ENCODE peak calls at places on chromosomes 13 and 19, in five cellular contexts. Z is K562, X is HepG2, W is A549, S is GM12878. K is an unnamed sample.

GRCh38 chr19:16581971-16582343 is 9.7 kb upstream of the SLC35E1 start:
- DNase-seq in W (no peak), Z (no peak), X (no peak), S (no peak), K (no peak)

GRCh38 chr13:86051134-86052103 is 252.2 kb upstream of the SLITRK6 start:
- DNase-seq in S (no peak), X (no peak), Z (no peak), W (no peak), K (no peak)

GRCh38 chr19:15251749-15252397 is 19.6 kb upstream of the EPHX3 start:
- DNase-seq in Z (peak), S (no peak), W (peak), X (peak), K (peak)

GRCh38 chr19:19460761-19461265 is 54.5 kb downstream of the TSSK6 start:
- DNase-seq in Z (no peak), X (no peak), S (no peak), W (no peak), K (peak)

GRCh38 chr19:46191972-46192371 is 37.6 kb upstream of the IGFL1 start:
- DNase-seq in Z (no peak), S (no peak), X (no peak), W (no peak), K (no peak)

GRCh38 chr13:20772401-20773131 is 1.2 kb downstream of the EEF1AKMT1 start:
- DNase-seq in W (no peak), S (no peak), X (no peak), Z (no peak), K (no peak)

GRCh38 chr19:40274585-40275544 is 10.3 kb downstream of the AKT2 start:
- DNase-seq in S (no peak), W (no peak), X (no peak), Z (peak), K (no peak)

GRCh38 chr13:97295279-97296182 is 73.4 kb downstream of the MBNL2 start:
- DNase-seq in S (no peak), X (no peak), Z (peak), W (peak), K (no peak)

GRCh38 chr13:113123226-113124150 is 889 bp downstream of the F10 start:
- DNase-seq in X (peak), S (no peak), W (no peak), Z (peak), K (peak)

GRCh38 chr13:25584975-25585374 is 213.2 kb downstream of the ATP8A2 start:
- DNase-seq in Z (no peak), S (no peak), W (no peak), X (no peak), K (no peak)

GRCh38 chr13:50085063-50085462 is 69.8 kb downstream of the KCNRG start:
- DNase-seq in W (no peak), X (peak), S (no peak), Z (no peak), K (no peak)

GRCh38 chr19:13035820-13036365 is 40.6 kb downstream of the NFIX start:
- DNase-seq in S (no peak), Z (no peak), X (no peak), W (no peak), K (no peak)

GRCh38 chr19:13036366-13036976 is 41.2 kb downstream of the NFIX start:
- DNase-seq in W (no peak), S (no peak), Z (peak), X (no peak), K (no peak)

GRCh38 chr19:13037718-13038117 is 42.4 kb downstream of the NFIX start:
- DNase-seq in S (no peak), Z (no peak), X (no peak), W (no peak), K (no peak)

GRCh38 chr19:13038306-13039210 is 43.3 kb downstream of the NFIX start:
- DNase-seq in X (no peak), W (no peak), S (no peak), Z (no peak), K (no peak)

DNA sequence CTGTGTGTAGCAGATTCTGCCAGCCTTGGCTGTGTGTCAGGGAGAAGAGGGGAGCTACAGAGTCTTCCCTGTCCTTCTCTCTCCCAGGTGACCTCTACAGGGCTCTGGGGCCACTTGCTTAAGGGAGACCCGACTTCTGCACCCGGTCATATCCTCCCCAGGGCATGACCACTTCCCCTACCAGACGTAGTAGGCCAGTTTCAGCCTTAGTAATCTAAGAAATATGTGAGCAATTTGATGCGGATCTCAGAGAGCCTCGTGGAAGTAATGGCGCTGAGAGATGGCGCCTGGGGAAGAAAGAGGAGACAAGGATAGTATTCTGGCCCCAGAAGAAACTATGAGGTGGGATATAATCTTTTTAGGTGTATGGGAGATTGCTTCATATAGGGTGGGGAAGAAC is 41.9 kb downstream of the NFIX start:
- DNase-seq in Z (no peak), S (no peak), W (no peak), X (no peak), K (no peak)
- TF ChIP-seq SMC3 in Z (no peak), S (no peak), W (no peak), X (no peak), K (no peak)

GRCh38 chr19:1522838-1523237 is 1.0 kb upstream of the PLK5 start:
- DNase-seq in S (no peak), Z (no peak), X (no peak), W (no peak), K (no peak)

GRCh38 chr19:1520203-1520780 is 3.6 kb upstream of the PLK5 start:
- DNase-seq in X (no peak), S (no peak), W (no peak), Z (no peak), K (no peak)

GRCh38 chr19:1523412-1524205 is at the start of gene PLK5:
- DNase-seq in S (no peak), W (no peak), X (no peak), Z (peak), K (peak)

GRCh38 chr19:1521636-1522035 is 2.2 kb upstream of the PLK5 start:
- DNase-seq in W (no peak), X (no peak), Z (no peak), S (no peak), K (no peak)

DNA sequence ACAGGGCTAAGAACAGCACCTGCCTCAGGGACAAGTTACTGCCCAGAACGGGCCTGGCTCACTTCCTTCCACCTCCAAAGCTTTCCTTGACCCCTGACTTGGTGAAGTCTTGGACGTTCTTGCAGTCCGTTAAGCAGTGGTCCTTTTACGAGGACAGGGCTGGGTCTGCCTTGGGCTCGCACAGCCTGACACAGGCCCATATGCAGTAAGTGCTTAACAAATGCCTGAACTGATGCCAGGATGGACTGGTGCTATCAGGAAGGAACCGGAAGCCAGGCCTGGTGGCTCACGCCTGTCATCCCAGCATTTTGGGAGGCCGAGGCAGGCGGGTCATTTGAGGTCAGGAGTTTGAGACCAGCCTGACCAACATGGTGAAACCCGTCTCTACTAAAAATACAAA is 1.8 kb upstream of the PLK5 start:
- DNase-seq in Z (no peak), X (no peak), W (no peak), S (no peak), K (no peak)
- TF ChIP-seq CHD2 in Z (no peak), X (no peak), W (no peak), S (no peak), K (no peak)

DNA sequence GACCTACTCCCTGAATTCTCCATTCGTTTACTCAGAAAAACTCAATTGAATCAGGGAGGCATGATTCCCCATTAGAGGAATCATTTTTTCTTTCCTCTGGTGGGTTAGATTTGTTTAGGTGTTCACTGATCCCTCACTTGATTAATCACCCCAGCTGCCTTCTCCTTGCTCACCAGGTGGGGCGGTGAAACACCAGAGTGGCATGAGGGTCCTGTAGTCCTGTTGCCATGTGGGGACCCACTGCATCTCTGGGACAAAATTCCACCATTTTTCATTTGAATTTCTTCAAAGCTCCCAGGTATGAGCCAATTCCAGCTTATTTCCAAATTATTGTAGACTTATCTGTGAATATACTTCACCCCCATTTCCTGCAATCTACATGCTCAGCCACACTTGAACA is 462.7 kb upstream of the ZNF507 start:
- DNase-seq in W (no peak), S (no peak), X (no peak), Z (no peak), K (no peak)
- TF ChIP-seq SMC3 in W (no peak), S (no peak), X (no peak), Z (no peak), K (no peak)

GRCh38 chr19:54207908-54208783 is 7.5 kb downstream of the RPS9 start:
- DNase-seq in X (peak), W (no peak), Z (peak), S (peak), K (no peak)
- TF ChIP-seq CHD2 in X (no peak), W (peak), Z (no peak), S (no peak), K (no peak)

GRCh38 chr19:10138879-10139795 is 19.4 kb upstream of the EIF3G start:
- DNase-seq in W (no peak), Z (no peak), S (no peak), X (no peak), K (peak)
- TF ChIP-seq SMC3 in W (no peak), Z (no peak), S (no peak), X (no peak), K (no peak)

DNA sequence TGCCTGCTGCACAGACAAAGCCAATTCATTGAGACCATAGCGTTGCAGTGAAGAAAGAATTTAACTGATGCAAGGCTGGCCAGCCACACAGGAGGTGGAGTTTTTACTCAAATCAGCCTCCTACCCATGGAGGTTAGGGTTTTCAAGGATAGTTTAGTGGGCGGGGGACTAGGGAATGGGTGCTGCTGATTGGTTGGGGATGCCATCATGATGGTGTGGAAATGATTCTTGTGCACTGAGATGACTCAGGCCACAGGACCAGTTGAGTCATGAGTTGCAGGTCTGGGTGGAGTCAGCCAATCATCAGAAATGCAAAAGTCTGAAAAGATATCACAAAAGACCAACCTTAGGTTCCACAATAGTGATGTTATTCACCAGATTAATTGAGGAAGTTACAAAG is 359.6 kb downstream of the FOXO1 start:
- DNase-seq in Z (no peak), S (no peak), W (no peak), X (no peak), K (no peak)
- TF ChIP-seq CHD2 in Z (no peak), S (no peak), W (no peak), X (no peak), K (no peak)

GRCh38 chr19:5837768-5838364 is 1.6 kb downstream of the FUT6 start:
- DNase-seq in W (no peak), Z (no peak), X (no peak), S (no peak), K (no peak)
- TF ChIP-seq SMC3 in W (no peak), Z (no peak), X (no peak), S (no peak), K (no peak)

GRCh38 chr13:73216381-73216831 is 157.6 kb downstream of the KLF5 start:
- DNase-seq in Z (no peak), X (no peak), S (no peak), W (no peak), K (no peak)
- TF ChIP-seq CHD2 in Z (no peak), X (no peak), S (no peak), W (no peak), K (no peak)

DNA sequence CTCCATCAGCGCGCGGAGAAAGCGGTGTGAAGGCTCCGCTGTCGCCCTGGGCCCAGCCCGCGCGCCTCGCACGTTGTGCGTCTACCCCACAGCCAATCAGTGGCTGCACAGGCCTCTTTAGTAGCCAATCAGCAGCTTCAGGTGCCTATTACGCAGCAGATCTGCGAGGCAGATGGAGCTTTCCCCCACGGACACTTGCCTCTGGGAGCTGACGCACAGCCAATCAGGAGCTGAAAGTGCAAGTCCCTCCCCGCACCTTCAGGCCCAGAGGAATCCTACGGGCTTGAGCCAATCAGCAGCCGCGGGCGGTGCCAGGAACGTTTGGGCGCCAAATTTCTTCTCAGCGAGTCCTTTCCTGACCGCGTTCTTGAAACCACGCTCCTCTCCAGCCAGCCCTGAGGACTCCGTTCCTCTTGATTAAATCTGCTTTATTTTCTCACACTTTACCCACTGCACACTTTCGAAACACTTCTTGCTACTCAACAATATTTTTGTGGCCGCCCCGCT is 39.9 kb downstream of the SIGLEC7 start:
- DNase-seq in X (no peak), W (no peak), S (no peak), Z (no peak), K (peak)
- TF ChIP-seq SMC3 in X (no peak), W (no peak), S (no peak), Z (no peak), K (no peak)